ENCODE peak calls at places on chromosomes 5 and 9, in six cellular contexts. E is K562, X is left ventricle myocardium inferior, J is epithelial cell of esophagus, H is cardiac fibroblast, G is NCI-H82. M is an unnamed sample.
A peak's percentile ranks its signal among the peaks of the same experiment; 100 is the strongest.

GRCh38 chr5:33671700-33672291 is 220.0 kb downstream of the ADAMTS12 start:
- DNase-seq in E (no peak), X (no peak), J (no peak), H (no peak), G (no peak), M (no peak)

GRCh38 chr5:167743685-167744084 is 547.8 kb upstream of the WWC1 start:
- DNase-seq in E (no peak), X (no peak), J (peak; percentile 84), H (peak; percentile 86), G (no peak), M (no peak)

GRCh38 chr5:147893820-147894219 is 12.5 kb downstream of the C5orf46 start:
- DNase-seq in E (no peak), X (no peak), J (peak; percentile 64), H (peak; percentile 14), G (no peak), M (no peak)

GRCh38 chr5:31965227-31965626 is 208.9 kb downstream of the GOLPH3 start:
- DNase-seq in E (no peak), X (no peak), J (no peak), H (no peak), G (no peak), M (peak; percentile 48)

GRCh38 chr9:79652598-79652997 is 80.8 kb downstream of the TLE4 start:
- DNase-seq in E (no peak), X (no peak), J (peak; percentile 16), H (no peak), G (no peak), M (no peak)

GRCh38 chr5:107855171-107855570 is 184.4 kb upstream of the EFNA5 start:
- DNase-seq in E (no peak), X (no peak), J (no peak), H (no peak), G (peak; percentile 52), M (no peak)

GRCh38 chr9:23590601-23591000 is 235.4 kb downstream of the ELAVL2 start:
- DNase-seq in E (no peak), X (no peak), J (peak; percentile 81), H (no peak), G (no peak), M (no peak)

GRCh38 chr9:94827584-94828304 is 101.2 kb downstream of the AOPEP start:
- DNase-seq in E (no peak), X (no peak), J (no peak), H (peak; percentile 85), G (no peak), M (peak; percentile 34)

GRCh38 chr5:112636288-112636731 is 101.4 kb upstream of the APC start:
- DNase-seq in E (no peak), X (no peak), J (peak; percentile 37), H (no peak), G (no peak), M (no peak)

GRCh38 chr5:139852696-139853095 is 57.1 kb downstream of the PSD2 start:
- DNase-seq in E (no peak), X (no peak), J (no peak), H (no peak), G (no peak), M (no peak)

GRCh38 chr5:59238126-59238902 is 655.2 kb downstream of the PDE4D start:
- DNase-seq in E (no peak), X (no peak), J (no peak), H (no peak), G (no peak), M (no peak)

GRCh38 chr9:20215552-20215951 is 406.7 kb downstream of the MLLT3 start:
- DNase-seq in E (no peak), X (no peak), J (no peak), H (no peak), G (no peak), M (no peak)

GRCh38 chr5:95842955-95843544 is 20.5 kb upstream of the GLRX start:
- DNase-seq in E (peak; percentile 40), X (peak; percentile 59), J (no peak), H (peak; percentile 71), G (no peak), M (peak; percentile 62)

GRCh38 chr9:94639045-94639995 is at the start of gene FBP1:
- DNase-seq in E (peak; percentile 55), X (peak; percentile 41), J (no peak), H (no peak), G (no peak), M (peak; percentile 61)

GRCh38 chr5:151924564-151925395 is at the start of gene GLRA1:
- DNase-seq in E (peak; percentile 57), X (peak; percentile 45), J (peak; percentile 63), H (peak; percentile 54), G (peak; percentile 70), M (peak; percentile 70)

GRCh38 chr9:120306088-120306487 is 273.9 kb downstream of the CDK5RAP2 start:
- DNase-seq in E (no peak), X (no peak), J (no peak), H (no peak), G (no peak), M (no peak)

GRCh38 chr9:14661421-14662059 is 31.7 kb downstream of the ZDHHC21 start:
- DNase-seq in E (peak; percentile 4), X (no peak), J (peak; percentile 33), H (peak; percentile 55), G (peak; percentile 71), M (no peak)

GRCh38 chr5:83450840-83451239 is 20.7 kb upstream of the VCAN start:
- DNase-seq in E (no peak), X (no peak), J (peak; percentile 48), H (peak; percentile 46), G (no peak), M (no peak)

GRCh38 chr5:91033370-91033769 is 349.7 kb downstream of the ARRDC3 start:
- DNase-seq in E (no peak), X (no peak), J (no peak), H (no peak), G (no peak), M (no peak)

GRCh38 chr5:163190762-163191161 is 246.6 kb upstream of the CCNG1 start:
- DNase-seq in E (no peak), X (no peak), J (no peak), H (no peak), G (no peak), M (no peak)

GRCh38 chr9:10079284-10079964 is 533.4 kb downstream of the PTPRD start:
- DNase-seq in E (no peak), X (no peak), J (no peak), H (no peak), G (no peak), M (no peak)

GRCh38 chr5:446864-447263 is 3.9 kb downstream of the EXOC3 start:
- DNase-seq in E (peak; percentile 43), X (no peak), J (peak; percentile 62), H (peak; percentile 61), G (peak; percentile 33), M (peak; percentile 11)

M was measured in testis.